ENCODE peak calls at places on chromosomes 12 and 14, in seven cellular contexts. N is uterus; F is testis; B is CD8-positive, alpha-beta T cell; I is heart left ventricle; R is lower lobe of right lung; K is cardiac fibroblast. O is an unnamed sample.

GRCh38 chr14:77579760-77580159 is 36.7 kb downstream of the SPTLC2 start:
- DNase-seq in K (no peak), R (no peak), I (no peak), N (no peak), B (no peak), F (no peak), O (no peak)

GRCh38 chr12:52183544-52183910 is 8.3 kb downstream of the KRT80 start:
- DNase-seq in I (no peak), F (no peak), K (no peak), B (no peak), N (no peak), R (no peak), O (no peak)

GRCh38 chr14:79629891-79630560 is 581.3 kb downstream of the DIO2 start:
- DNase-seq in K (peak; percentile 3), F (no peak), I (no peak), N (no peak), B (no peak), R (no peak), O (no peak)

GRCh38 chr14:65940056-65940735 is 527.7 kb downstream of the FUT8 start:
- DNase-seq in F (no peak), K (no peak), B (no peak), I (no peak), R (no peak), N (no peak), O (no peak)

GRCh38 chr14:101499513-101499912 is 61.8 kb upstream of the DIO3 start:
- DNase-seq in B (no peak), K (no peak), N (no peak), F (no peak), R (peak; percentile 19), I (no peak), O (peak; percentile 40)

GRCh38 chr14:104426771-104427125 is 152.8 kb upstream of the C14orf180 start:
- DNase-seq in I (no peak), K (no peak), F (no peak), N (no peak), R (no peak), B (no peak), O (no peak)

GRCh38 chr12:105946541-105946940 is 192.2 kb downstream of the NUAK1 start:
- DNase-seq in K (peak; percentile 74), N (peak; percentile 37), B (no peak), I (peak; percentile 65), R (no peak), F (peak; percentile 76), O (peak; percentile 83)

GRCh38 chr14:39474416-39474911 is 42.2 kb upstream of the FBXO33 start:
- DNase-seq in B (no peak), F (no peak), I (no peak), R (no peak), K (no peak), N (no peak), O (no peak)

GRCh38 chr14:81784084-81784483 is 250.4 kb upstream of the SEL1L start:
- DNase-seq in R (no peak), K (no peak), N (no peak), F (no peak), B (no peak), I (no peak), O (no peak)

GRCh38 chr14:73168691-73169090 is 32.4 kb downstream of the PSEN1 start:
- DNase-seq in N (no peak), R (no peak), B (no peak), F (no peak), I (no peak), K (no peak), O (no peak)

GRCh38 chr14:34522496-34522895 is 17.0 kb downstream of the EAPP start:
- DNase-seq in N (no peak), R (no peak), F (no peak), I (no peak), B (no peak), K (no peak), O (no peak)
- TF ChIP-seq CTCF in N (no peak), R (no peak), F (no peak), I (no peak), B (no peak), K (no peak), O (no peak)

DNA sequence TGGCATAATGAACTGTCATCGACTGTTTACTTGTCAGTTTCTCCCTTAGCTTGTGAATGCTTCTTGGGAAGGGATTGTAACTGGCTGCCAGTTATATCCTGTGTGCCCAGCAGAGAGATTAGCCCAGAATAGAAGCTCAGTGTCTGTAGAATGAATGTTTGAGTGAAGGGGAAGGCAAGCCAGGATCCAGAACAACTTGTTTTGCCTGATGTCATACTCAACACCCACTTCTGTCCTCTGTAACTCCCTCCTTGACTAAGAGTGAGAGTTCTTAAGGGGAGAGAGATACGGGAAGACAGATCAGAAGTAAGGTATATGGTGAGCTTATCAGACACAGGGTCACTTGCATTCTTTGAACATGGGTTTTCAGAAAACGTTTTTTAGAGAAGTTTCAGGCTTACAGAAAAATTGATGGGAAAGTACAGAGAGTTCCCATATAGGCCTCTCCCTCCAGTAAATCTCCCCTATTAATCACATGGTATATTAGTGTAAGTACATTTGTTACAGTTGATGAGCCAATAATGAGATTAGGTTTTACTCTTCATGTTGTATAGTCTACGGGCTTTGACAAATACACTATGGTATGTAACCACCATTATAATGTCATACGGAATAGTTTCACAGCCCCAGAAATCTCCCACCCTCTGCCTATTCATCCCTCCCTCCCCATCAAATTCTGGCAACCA is 5.6 kb upstream of the SPPL3 start:
- DNase-seq in B (no peak), K (no peak), F (no peak), R (no peak), I (no peak), N (no peak), O (no peak)
- TF ChIP-seq CTCF in B (no peak), K (no peak), F (no peak), R (no peak), I (no peak), N (no peak), O (no peak)

DNA sequence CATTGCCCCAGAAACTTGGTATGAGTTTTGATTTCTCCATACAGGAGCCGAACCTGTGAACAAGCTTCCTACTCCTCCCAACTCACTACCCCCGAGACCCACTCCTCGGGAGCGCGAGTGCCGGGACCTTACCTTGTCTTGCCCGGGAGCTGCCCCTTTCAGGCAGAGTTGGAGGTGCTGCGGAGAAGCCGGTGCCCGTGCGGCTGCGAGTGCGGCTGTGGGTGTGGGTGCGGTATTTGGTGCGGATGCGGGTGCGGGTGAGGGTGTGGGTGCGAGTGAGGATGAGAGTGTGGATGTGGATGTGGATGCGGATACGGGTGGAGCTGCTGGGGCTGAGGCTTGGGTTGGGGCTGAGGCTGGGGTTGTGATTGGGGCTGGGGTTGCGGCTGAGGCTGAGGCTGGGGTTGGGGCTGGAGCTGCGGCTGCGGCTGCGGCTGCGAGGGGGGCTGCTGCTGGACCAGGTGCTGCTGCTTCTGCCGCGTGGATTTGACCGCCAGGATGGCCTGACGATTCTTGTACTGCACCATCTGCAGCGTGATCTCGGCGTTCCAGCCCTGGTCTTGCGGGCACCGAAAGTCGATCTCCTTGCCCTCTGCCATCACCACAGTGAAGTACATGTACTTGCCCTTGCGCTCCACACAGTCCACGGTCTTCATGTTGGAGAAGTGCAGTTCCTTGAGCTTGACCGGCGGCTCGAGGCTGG is 1.0 kb downstream of the PHLDA1 start:
- DNase-seq in R (peak; percentile 63), F (peak; percentile 49), B (peak; percentile 22), N (peak; percentile 37), I (peak; percentile 46), K (peak; percentile 72), O (peak; percentile 82)
- TF ChIP-seq CTCF in R (no peak), F (no peak), B (no peak), N (no peak), I (no peak), K (no peak), O (no peak)

DNA sequence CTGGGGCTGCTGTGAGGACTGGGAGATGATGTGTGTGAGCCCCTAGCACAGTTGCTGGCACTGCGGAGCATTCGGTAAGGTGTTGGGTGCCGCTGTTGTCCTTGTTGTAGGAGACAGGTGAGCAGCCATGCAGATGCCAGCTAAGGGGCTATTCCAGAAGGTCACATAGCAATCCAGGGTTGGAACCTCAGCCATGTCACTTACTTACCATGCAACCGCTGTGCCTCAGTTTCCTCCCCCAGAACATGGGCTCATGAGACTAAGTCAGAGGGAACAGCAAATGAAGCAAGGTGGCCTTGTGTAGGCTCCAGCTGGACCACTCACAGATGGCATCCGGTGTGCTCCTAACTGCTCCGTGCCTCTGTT is 13.2 kb downstream of the DTX1 start:
- DNase-seq in R (no peak), N (no peak), K (no peak), B (no peak), F (no peak), I (no peak), O (no peak)
- TF ChIP-seq CTCF in R (no peak), N (no peak), K (no peak), B (no peak), F (no peak), I (no peak), O (no peak)

DNA sequence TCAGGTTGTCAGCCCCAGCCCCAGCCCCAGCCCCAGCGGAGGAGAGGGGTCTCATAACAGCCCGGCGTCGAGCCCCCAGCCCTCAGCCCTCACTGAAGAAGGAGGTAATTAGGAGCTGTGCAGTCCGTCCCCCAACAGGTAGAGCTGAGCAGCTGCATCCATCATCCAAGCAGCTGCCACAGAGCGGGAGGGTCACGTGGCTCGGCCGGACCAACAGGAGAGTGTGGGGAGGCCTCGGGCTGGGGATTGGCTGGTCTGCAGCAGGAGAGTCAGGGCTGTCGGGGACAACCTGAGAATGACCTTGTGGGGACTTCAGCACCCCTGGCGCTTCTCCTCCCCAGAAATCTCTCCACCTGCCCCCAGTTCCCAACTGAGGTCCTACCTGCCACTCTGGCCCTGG is 29.6 kb downstream of the SMUG1 start:
- DNase-seq in R (no peak), F (peak; percentile 32), N (no peak), K (no peak), B (no peak), I (no peak), O (peak; percentile 87)
- TF ChIP-seq CTCF in R (no peak), F (no peak), N (no peak), K (no peak), B (no peak), I (no peak), O (no peak)